ENCODE peak calls at places on chromosomes 6 and 20, in four cellular contexts. One of them, this sample, is unnamed.

GRCh38 chr6:18259675-18260447 is 4.5 kb downstream of the DEK start:
- DNase-seq in uterus: no peak
- DNase-seq in psoas muscle: no peak
- DNase-seq in left lung: no peak
- DNase-seq in this sample: no peak

GRCh38 chr6:2037230-2037926 is 208.0 kb downstream of the GMDS start:
- DNase-seq in uterus: no peak
- DNase-seq in psoas muscle: no peak
- DNase-seq in left lung: no peak
- DNase-seq in this sample: peak

GRCh38 chr6:32432050-32432450 is 7.6 kb upstream of the HLA-DRA start:
- DNase-seq in uterus: no peak
- DNase-seq in psoas muscle: no peak
- DNase-seq in left lung: no peak
- DNase-seq in this sample: peak

GRCh38 chr6:145656128-145656527 is 79.2 kb downstream of the EPM2A start:
- DNase-seq in uterus: no peak
- DNase-seq in psoas muscle: no peak
- DNase-seq in left lung: no peak
- DNase-seq in this sample: no peak

GRCh38 chr6:108004861-108005260 is 46.9 kb upstream of the SEC63 start:
- DNase-seq in uterus: no peak
- DNase-seq in psoas muscle: no peak
- DNase-seq in left lung: no peak
- DNase-seq in this sample: no peak

GRCh38 chr6:111092006-111092405 is 4.7 kb downstream of the SLC16A10 start:
- DNase-seq in uterus: no peak
- DNase-seq in psoas muscle: peak
- DNase-seq in left lung: no peak
- DNase-seq in this sample: no peak

GRCh38 chr6:141677598-141678211 is 455.0 kb upstream of the GJE1 start:
- DNase-seq in uterus: no peak
- DNase-seq in psoas muscle: no peak
- DNase-seq in left lung: no peak
- DNase-seq in this sample: peak

GRCh38 chr6:92911301-92911700 is 508.1 kb downstream of the EPHA7 start:
- DNase-seq in uterus: no peak
- DNase-seq in psoas muscle: no peak
- DNase-seq in left lung: no peak
- DNase-seq in this sample: peak

GRCh38 chr20:58839474-58839874 is 11.2 kb downstream of the GNAS-AS1 start:
- DNase-seq in uterus: no peak
- DNase-seq in psoas muscle: peak
- DNase-seq in left lung: no peak
- DNase-seq in this sample: no peak

GRCh38 chr20:62159835-62160234 is 16.3 kb downstream of the SS18L1 start:
- DNase-seq in uterus: no peak
- DNase-seq in psoas muscle: no peak
- DNase-seq in left lung: no peak
- DNase-seq in this sample: no peak

GRCh38 chr20:24066075-24066700 is 77.6 kb upstream of the GGTLC1 start:
- DNase-seq in uterus: no peak
- DNase-seq in psoas muscle: no peak
- DNase-seq in left lung: no peak
- DNase-seq in this sample: no peak

GRCh38 chr20:44092551-44093248 is 94.3 kb downstream of the JPH2 start:
- DNase-seq in uterus: no peak
- DNase-seq in psoas muscle: no peak
- DNase-seq in left lung: no peak
- DNase-seq in this sample: peak

GRCh38 chr20:53706511-53707031 is 112.9 kb upstream of the ZNF217 start:
- DNase-seq in uterus: no peak
- DNase-seq in psoas muscle: no peak
- DNase-seq in left lung: no peak
- DNase-seq in this sample: peak

GRCh38 chr6:83247471-83247870 is 54.3 kb downstream of the RWDD2A start:
- DNase-seq in uterus: no peak
- DNase-seq in psoas muscle: no peak
- DNase-seq in left lung: no peak
- DNase-seq in this sample: no peak

GRCh38 chr6:111423960-111424846 is 58.8 kb downstream of the REV3L start:
- DNase-seq in uterus: no peak
- DNase-seq in psoas muscle: no peak
- DNase-seq in left lung: no peak
- DNase-seq in this sample: peak

GRCh38 chr6:36592221-36592655 is 1.9 kb upstream of the SRSF3 start:
- DNase-seq in uterus: no peak
- DNase-seq in psoas muscle: no peak
- DNase-seq in left lung: no peak
- DNase-seq in this sample: peak

GRCh38 chr20:49349678-49350077 is 71.8 kb upstream of the ZNFX1 start:
- DNase-seq in uterus: peak
- DNase-seq in psoas muscle: peak
- DNase-seq in left lung: no peak
- DNase-seq in this sample: no peak

GRCh38 chr6:20261685-20262084 is 49.4 kb upstream of the MBOAT1 start:
- DNase-seq in uterus: no peak
- DNase-seq in psoas muscle: no peak
- DNase-seq in left lung: no peak
- DNase-seq in this sample: no peak

GRCh38 chr6:108559884-108560462 is 744 bp upstream of the FOXO3 start:
- DNase-seq in uterus: peak
- DNase-seq in psoas muscle: peak
- DNase-seq in left lung: peak
- DNase-seq in this sample: no peak

GRCh38 chr20:10609276-10609675 is 64.5 kb downstream of the JAG1 start:
- DNase-seq in uterus: peak
- DNase-seq in psoas muscle: peak
- DNase-seq in left lung: no peak
- DNase-seq in this sample: no peak

GRCh38 chr20:57564951-57565642 is 4.2 kb downstream of the PCK1 start:
- DNase-seq in uterus: no peak
- DNase-seq in psoas muscle: no peak
- DNase-seq in left lung: no peak
- DNase-seq in this sample: peak

GRCh38 chr6:98433325-98433724 is 401.0 kb upstream of the POU3F2 start:
- DNase-seq in uterus: no peak
- DNase-seq in psoas muscle: no peak
- DNase-seq in left lung: no peak
- DNase-seq in this sample: no peak

GRCh38 chr6:71599366-71599765 is 287.0 kb upstream of the RIMS1 start:
- DNase-seq in uterus: no peak
- DNase-seq in psoas muscle: no peak
- DNase-seq in left lung: no peak
- DNase-seq in this sample: no peak

GRCh38 chr20:62305149-62305764 is 2.5 kb downstream of the ADRM1 start:
- DNase-seq in uterus: no peak
- DNase-seq in psoas muscle: no peak
- DNase-seq in left lung: no peak
- DNase-seq in this sample: no peak

GRCh38 chr6:168124921-168125320 is 45.9 kb upstream of the FRMD1 start:
- DNase-seq in uterus: peak
- DNase-seq in psoas muscle: peak
- DNase-seq in left lung: peak
- DNase-seq in this sample: no peak

GRCh38 chr6:109606362-109606761 is 84.6 kb downstream of the AK9 start:
- DNase-seq in uterus: no peak
- DNase-seq in psoas muscle: no peak
- DNase-seq in left lung: no peak
- DNase-seq in this sample: peak

GRCh38 chr6:22043284-22043962 is 253.4 kb downstream of the PRL start:
- DNase-seq in uterus: peak
- DNase-seq in psoas muscle: peak
- DNase-seq in left lung: no peak
- DNase-seq in this sample: no peak

GRCh38 chr20:833450-834150 is at the start of gene FAM110A:
- DNase-seq in uterus: peak
- DNase-seq in psoas muscle: peak
- DNase-seq in left lung: peak
- DNase-seq in this sample: peak

GRCh38 chr6:135233676-135234491 is 52.8 kb downstream of the MYB start:
- DNase-seq in uterus: no peak
- DNase-seq in psoas muscle: no peak
- DNase-seq in left lung: no peak
- DNase-seq in this sample: no peak

GRCh38 chr20:32098786-32099185 is 10.7 kb upstream of the TM9SF4 start:
- DNase-seq in uterus: no peak
- DNase-seq in psoas muscle: no peak
- DNase-seq in left lung: no peak
- DNase-seq in this sample: no peak

GRCh38 chr20:63829598-63829942 is 1.5 kb downstream of the ZBTB46 start:
- DNase-seq in uterus: no peak
- DNase-seq in psoas muscle: no peak
- DNase-seq in left lung: no peak
- DNase-seq in this sample: no peak

GRCh38 chr6:125612400-125612846 is 137.0 kb upstream of the HEY2 start:
- DNase-seq in uterus: no peak
- DNase-seq in psoas muscle: no peak
- DNase-seq in left lung: no peak
- DNase-seq in this sample: no peak

GRCh38 chr6:136719280-136720044 is 72.8 kb downstream of the MAP3K5 start:
- DNase-seq in uterus: no peak
- DNase-seq in psoas muscle: no peak
- DNase-seq in left lung: no peak
- DNase-seq in this sample: no peak

GRCh38 chr6:136718486-136718885 is 73.8 kb downstream of the MAP3K5 start:
- DNase-seq in uterus: no peak
- DNase-seq in psoas muscle: no peak
- DNase-seq in left lung: no peak
- DNase-seq in this sample: no peak

GRCh38 chr6:136720045-136720760 is 72.1 kb downstream of the MAP3K5 start:
- DNase-seq in uterus: no peak
- DNase-seq in psoas muscle: no peak
- DNase-seq in left lung: no peak
- DNase-seq in this sample: no peak

GRCh38 chr6:136723780-136724179 is 68.5 kb downstream of the MAP3K5 start:
- DNase-seq in uterus: no peak
- DNase-seq in psoas muscle: no peak
- DNase-seq in left lung: no peak
- DNase-seq in this sample: peak

GRCh38 chr6:136721467-136721866 is 70.8 kb downstream of the MAP3K5 start:
- DNase-seq in uterus: no peak
- DNase-seq in psoas muscle: no peak
- DNase-seq in left lung: no peak
- DNase-seq in this sample: no peak
- H3K4me3 ChIP-seq in uterus: no peak
- H3K4me3 ChIP-seq in psoas muscle: no peak
- H3K4me3 ChIP-seq in left lung: no peak
- H3K4me3 ChIP-seq in this sample: no peak

DNA sequence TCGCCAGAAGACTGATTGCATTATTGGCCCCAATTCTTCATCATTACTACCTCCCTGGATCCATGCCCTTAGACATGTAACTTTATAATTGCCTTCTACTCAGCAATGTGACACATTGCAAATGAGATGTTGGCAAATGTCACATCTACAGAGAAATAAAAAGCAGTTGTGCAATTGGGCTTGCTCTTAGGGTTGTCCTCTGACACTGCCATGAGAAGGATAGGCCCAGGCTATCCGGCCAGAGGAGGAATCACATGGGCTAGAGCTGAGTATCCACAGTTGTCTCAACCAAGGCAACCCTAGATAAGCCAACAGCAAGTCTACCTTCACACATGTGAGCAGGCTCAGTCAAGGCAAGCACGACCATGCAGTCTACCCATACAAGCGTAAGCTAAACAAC is 447.0 kb downstream of the PLCB1 start:
- DNase-seq in uterus: no peak
- DNase-seq in psoas muscle: no peak
- DNase-seq in left lung: no peak
- DNase-seq in this sample: no peak
- H3K4me3 ChIP-seq in uterus: no peak
- H3K4me3 ChIP-seq in psoas muscle: no peak
- H3K4me3 ChIP-seq in left lung: no peak
- H3K4me3 ChIP-seq in this sample: no peak

DNA sequence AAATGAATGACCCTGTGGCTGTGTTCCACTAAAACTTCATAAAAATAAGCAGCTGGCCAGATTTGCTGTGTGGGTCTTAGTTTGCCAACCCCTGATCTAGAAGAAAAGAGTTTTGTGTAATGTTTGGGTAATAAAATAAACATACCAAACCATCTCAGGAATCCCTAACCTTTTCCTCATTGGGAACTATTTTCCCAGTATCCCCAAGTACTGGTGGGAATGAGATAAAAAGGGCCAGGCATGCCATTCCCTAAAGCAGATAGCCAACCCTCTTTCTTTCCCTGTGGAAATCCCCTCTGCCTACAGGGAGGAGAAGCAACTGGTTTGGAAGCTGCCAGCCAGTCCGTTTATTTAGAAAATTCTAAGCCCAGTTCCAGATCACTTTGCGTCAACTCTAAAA is 169.1 kb upstream of the AKAP12 start:
- DNase-seq in uterus: no peak
- DNase-seq in psoas muscle: no peak
- DNase-seq in left lung: no peak
- DNase-seq in this sample: no peak
- H3K4me3 ChIP-seq in uterus: peak
- H3K4me3 ChIP-seq in psoas muscle: peak
- H3K4me3 ChIP-seq in left lung: no peak
- H3K4me3 ChIP-seq in this sample: no peak

DNA sequence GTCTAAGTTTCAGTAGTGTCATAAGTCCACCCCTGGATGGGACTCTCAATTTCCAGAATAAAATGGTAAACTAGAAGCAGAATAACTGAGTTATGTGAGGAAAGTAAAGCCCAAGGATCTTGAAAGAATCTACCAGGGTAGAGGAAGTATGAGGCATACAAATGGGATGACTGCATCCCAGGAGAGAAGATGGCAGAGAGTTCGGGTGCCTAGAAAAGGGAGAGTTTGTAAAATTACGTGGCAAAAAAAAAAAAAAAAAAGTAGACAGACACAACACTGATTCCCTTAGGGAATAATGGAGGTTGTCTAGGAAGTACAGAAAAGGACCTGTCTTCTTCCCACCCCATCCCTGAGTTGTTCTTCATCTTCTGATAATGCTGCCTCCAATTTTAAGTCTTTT is 3.4 kb downstream of the GABBR1 start:
- DNase-seq in uterus: no peak
- DNase-seq in psoas muscle: no peak
- DNase-seq in left lung: no peak
- DNase-seq in this sample: no peak
- H3K4me3 ChIP-seq in uterus: no peak
- H3K4me3 ChIP-seq in psoas muscle: no peak
- H3K4me3 ChIP-seq in left lung: no peak
- H3K4me3 ChIP-seq in this sample: no peak